ENCODE peak calls at places on chromosome 21, in nine cellular contexts. One of them, this sample, is unnamed.

GRCh38 chr21:38839683-38840286 is 34.1 kb downstream of the ETS2 start:
- DNase-seq in CD8-positive, alpha-beta memory T cell: no peak
- DNase-seq in fibroblast of mammary gland: peak
- DNase-seq in CD8-positive, alpha-beta T cell: no peak
- DNase-seq in colonic mucosa: peak
- DNase-seq in ovary: no peak
- DNase-seq in left ventricle myocardium inferior: no peak
- DNase-seq in lower leg skin: no peak
- DNase-seq in CD4-positive, CD25-positive, alpha-beta regulatory T cell: no peak
- DNase-seq in this sample: no peak

GRCh38 chr21:29475329-29475728 is 176.6 kb downstream of the BACH1 start:
- DNase-seq in CD8-positive, alpha-beta memory T cell: no peak
- DNase-seq in fibroblast of mammary gland: no peak
- DNase-seq in CD8-positive, alpha-beta T cell: no peak
- DNase-seq in colonic mucosa: no peak
- DNase-seq in ovary: no peak
- DNase-seq in left ventricle myocardium inferior: no peak
- DNase-seq in lower leg skin: no peak
- DNase-seq in CD4-positive, CD25-positive, alpha-beta regulatory T cell: no peak
- DNase-seq in this sample: no peak

GRCh38 chr21:38989745-38990423 is 184.2 kb downstream of the ETS2 start:
- DNase-seq in CD8-positive, alpha-beta memory T cell: no peak
- DNase-seq in fibroblast of mammary gland: peak
- DNase-seq in CD8-positive, alpha-beta T cell: no peak
- DNase-seq in colonic mucosa: no peak
- DNase-seq in ovary: peak
- DNase-seq in left ventricle myocardium inferior: no peak
- DNase-seq in lower leg skin: no peak
- DNase-seq in CD4-positive, CD25-positive, alpha-beta regulatory T cell: no peak
- DNase-seq in this sample: no peak

GRCh38 chr21:29892379-29892778 is 47.4 kb downstream of the GRIK1 start:
- DNase-seq in CD8-positive, alpha-beta memory T cell: no peak
- DNase-seq in fibroblast of mammary gland: no peak
- DNase-seq in CD8-positive, alpha-beta T cell: no peak
- DNase-seq in colonic mucosa: no peak
- DNase-seq in ovary: no peak
- DNase-seq in left ventricle myocardium inferior: no peak
- DNase-seq in lower leg skin: no peak
- DNase-seq in CD4-positive, CD25-positive, alpha-beta regulatory T cell: no peak
- DNase-seq in this sample: no peak

GRCh38 chr21:28436286-28436932 is 556.3 kb downstream of the LTN1 start:
- DNase-seq in CD8-positive, alpha-beta memory T cell: no peak
- DNase-seq in fibroblast of mammary gland: peak
- DNase-seq in CD8-positive, alpha-beta T cell: no peak
- DNase-seq in colonic mucosa: no peak
- DNase-seq in ovary: no peak
- DNase-seq in left ventricle myocardium inferior: no peak
- DNase-seq in lower leg skin: no peak
- DNase-seq in CD4-positive, CD25-positive, alpha-beta regulatory T cell: no peak
- DNase-seq in this sample: no peak

GRCh38 chr21:20537162-20537561 is 461.0 kb upstream of the NCAM2 start:
- DNase-seq in CD8-positive, alpha-beta memory T cell: no peak
- DNase-seq in fibroblast of mammary gland: no peak
- DNase-seq in CD8-positive, alpha-beta T cell: no peak
- DNase-seq in colonic mucosa: no peak
- DNase-seq in ovary: no peak
- DNase-seq in left ventricle myocardium inferior: no peak
- DNase-seq in lower leg skin: no peak
- DNase-seq in CD4-positive, CD25-positive, alpha-beta regulatory T cell: no peak
- DNase-seq in this sample: no peak

GRCh38 chr21:43797925-43798715 is 8.7 kb downstream of the RRP1 start:
- DNase-seq in CD8-positive, alpha-beta memory T cell: no peak
- DNase-seq in fibroblast of mammary gland: peak
- DNase-seq in CD8-positive, alpha-beta T cell: no peak
- DNase-seq in colonic mucosa: no peak
- DNase-seq in ovary: no peak
- DNase-seq in left ventricle myocardium inferior: no peak
- DNase-seq in lower leg skin: no peak
- DNase-seq in CD4-positive, CD25-positive, alpha-beta regulatory T cell: no peak
- DNase-seq in this sample: no peak

GRCh38 chr21:31203371-31204054 is 140.5 kb downstream of the TIAM1 start:
- DNase-seq in CD8-positive, alpha-beta memory T cell: no peak
- DNase-seq in fibroblast of mammary gland: peak
- DNase-seq in CD8-positive, alpha-beta T cell: no peak
- DNase-seq in colonic mucosa: no peak
- DNase-seq in ovary: no peak
- DNase-seq in left ventricle myocardium inferior: no peak
- DNase-seq in lower leg skin: no peak
- DNase-seq in CD4-positive, CD25-positive, alpha-beta regulatory T cell: no peak
- DNase-seq in this sample: no peak

DNA sequence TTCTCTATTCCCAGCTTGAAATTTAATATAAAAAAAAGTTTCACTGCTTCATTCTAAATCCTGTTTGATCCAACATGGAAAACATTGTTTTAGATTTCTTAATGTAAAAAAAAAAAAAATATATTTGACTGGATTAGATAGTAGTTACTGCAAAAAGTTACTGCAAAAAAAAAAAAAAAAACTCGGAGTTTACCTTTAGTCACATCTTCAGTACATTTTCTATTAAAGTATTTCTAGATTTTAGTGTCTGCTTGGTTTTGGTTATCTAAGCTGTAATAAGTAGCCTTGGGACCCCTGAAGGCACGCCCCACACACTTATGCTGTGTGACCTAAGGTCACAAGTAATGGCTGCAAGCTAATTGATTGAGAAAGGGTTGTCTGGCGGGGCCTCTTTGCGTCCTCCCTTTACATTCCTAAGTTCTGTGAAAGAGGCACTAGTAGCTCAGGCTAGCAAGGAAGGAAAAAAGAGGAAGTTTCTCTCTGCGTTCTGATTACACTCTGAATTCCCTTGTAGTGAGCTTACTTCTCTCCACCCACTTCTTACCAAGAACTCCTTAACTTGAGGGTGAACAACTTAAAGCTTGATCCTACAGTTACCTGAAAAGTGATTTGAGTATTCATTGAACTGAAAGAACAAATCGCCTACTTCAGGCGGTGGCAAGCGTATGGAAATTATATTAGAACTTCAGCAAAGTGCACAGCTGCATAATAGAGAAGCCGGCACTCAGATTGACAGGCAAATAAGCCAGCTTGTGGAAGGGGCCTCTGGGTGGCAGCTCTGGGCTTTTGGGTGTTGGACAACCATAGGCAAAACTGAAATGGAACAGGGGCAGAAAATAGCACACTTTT is 464.2 kb downstream of the USP25 start:
- DNase-seq in CD8-positive, alpha-beta memory T cell: no peak
- DNase-seq in fibroblast of mammary gland: peak
- DNase-seq in CD8-positive, alpha-beta T cell: no peak
- DNase-seq in colonic mucosa: peak
- DNase-seq in ovary: peak
- DNase-seq in left ventricle myocardium inferior: peak
- DNase-seq in lower leg skin: peak
- DNase-seq in CD4-positive, CD25-positive, alpha-beta regulatory T cell: no peak
- DNase-seq in this sample: no peak
- H3K4me3 ChIP-seq in CD8-positive, alpha-beta memory T cell: no peak
- H3K4me3 ChIP-seq in fibroblast of mammary gland: peak
- H3K4me3 ChIP-seq in CD8-positive, alpha-beta T cell: no peak
- H3K4me3 ChIP-seq in colonic mucosa: no peak
- H3K4me3 ChIP-seq in ovary: peak
- H3K4me3 ChIP-seq in left ventricle myocardium inferior: peak
- H3K4me3 ChIP-seq in lower leg skin: no peak
- H3K4me3 ChIP-seq in CD4-positive, CD25-positive, alpha-beta regulatory T cell: no peak
- H3K4me3 ChIP-seq in this sample: no peak

GRCh38 chr21:44925027-44925755 is 4.5 kb upstream of the ITGB2 start:
- DNase-seq in CD8-positive, alpha-beta memory T cell: no peak
- DNase-seq in fibroblast of mammary gland: peak
- DNase-seq in CD8-positive, alpha-beta T cell: peak
- DNase-seq in colonic mucosa: no peak
- DNase-seq in ovary: no peak
- DNase-seq in left ventricle myocardium inferior: no peak
- DNase-seq in lower leg skin: no peak
- DNase-seq in CD4-positive, CD25-positive, alpha-beta regulatory T cell: no peak
- DNase-seq in this sample: no peak
- H3K4me3 ChIP-seq in CD8-positive, alpha-beta memory T cell: peak
- H3K4me3 ChIP-seq in fibroblast of mammary gland: no peak
- H3K4me3 ChIP-seq in CD8-positive, alpha-beta T cell: peak
- H3K4me3 ChIP-seq in colonic mucosa: no peak
- H3K4me3 ChIP-seq in ovary: no peak
- H3K4me3 ChIP-seq in left ventricle myocardium inferior: no peak
- H3K4me3 ChIP-seq in lower leg skin: no peak
- H3K4me3 ChIP-seq in CD4-positive, CD25-positive, alpha-beta regulatory T cell: peak
- H3K4me3 ChIP-seq in this sample: no peak

GRCh38 chr21:37408464-37409193 is 42.1 kb downstream of the DYRK1A start:
- DNase-seq in CD8-positive, alpha-beta memory T cell: no peak
- DNase-seq in fibroblast of mammary gland: no peak
- DNase-seq in CD8-positive, alpha-beta T cell: no peak
- DNase-seq in colonic mucosa: no peak
- DNase-seq in ovary: no peak
- DNase-seq in left ventricle myocardium inferior: no peak
- DNase-seq in lower leg skin: no peak
- DNase-seq in CD4-positive, CD25-positive, alpha-beta regulatory T cell: no peak
- DNase-seq in this sample: no peak

GRCh38 chr21:37405629-37406028 is 39.1 kb downstream of the DYRK1A start:
- DNase-seq in CD8-positive, alpha-beta memory T cell: no peak
- DNase-seq in fibroblast of mammary gland: no peak
- DNase-seq in CD8-positive, alpha-beta T cell: no peak
- DNase-seq in colonic mucosa: no peak
- DNase-seq in ovary: no peak
- DNase-seq in left ventricle myocardium inferior: no peak
- DNase-seq in lower leg skin: no peak
- DNase-seq in CD4-positive, CD25-positive, alpha-beta regulatory T cell: no peak
- DNase-seq in this sample: no peak

GRCh38 chr21:37412603-37413360 is 46.2 kb downstream of the DYRK1A start:
- DNase-seq in CD8-positive, alpha-beta memory T cell: no peak
- DNase-seq in fibroblast of mammary gland: peak
- DNase-seq in CD8-positive, alpha-beta T cell: no peak
- DNase-seq in colonic mucosa: no peak
- DNase-seq in ovary: no peak
- DNase-seq in left ventricle myocardium inferior: no peak
- DNase-seq in lower leg skin: no peak
- DNase-seq in CD4-positive, CD25-positive, alpha-beta regulatory T cell: no peak
- DNase-seq in this sample: no peak

GRCh38 chr21:37410639-37411038 is 44.1 kb downstream of the DYRK1A start:
- DNase-seq in CD8-positive, alpha-beta memory T cell: no peak
- DNase-seq in fibroblast of mammary gland: no peak
- DNase-seq in CD8-positive, alpha-beta T cell: no peak
- DNase-seq in colonic mucosa: no peak
- DNase-seq in ovary: no peak
- DNase-seq in left ventricle myocardium inferior: no peak
- DNase-seq in lower leg skin: no peak
- DNase-seq in CD4-positive, CD25-positive, alpha-beta regulatory T cell: no peak
- DNase-seq in this sample: no peak

GRCh38 chr21:37407719-37408455 is 41.3 kb downstream of the DYRK1A start:
- DNase-seq in CD8-positive, alpha-beta memory T cell: no peak
- DNase-seq in fibroblast of mammary gland: peak
- DNase-seq in CD8-positive, alpha-beta T cell: no peak
- DNase-seq in colonic mucosa: no peak
- DNase-seq in ovary: no peak
- DNase-seq in left ventricle myocardium inferior: no peak
- DNase-seq in lower leg skin: no peak
- DNase-seq in CD4-positive, CD25-positive, alpha-beta regulatory T cell: no peak
- DNase-seq in this sample: no peak
- H3K4me3 ChIP-seq in CD8-positive, alpha-beta memory T cell: no peak
- H3K4me3 ChIP-seq in fibroblast of mammary gland: no peak
- H3K4me3 ChIP-seq in CD8-positive, alpha-beta T cell: no peak
- H3K4me3 ChIP-seq in colonic mucosa: no peak
- H3K4me3 ChIP-seq in ovary: no peak
- H3K4me3 ChIP-seq in left ventricle myocardium inferior: no peak
- H3K4me3 ChIP-seq in lower leg skin: no peak
- H3K4me3 ChIP-seq in CD4-positive, CD25-positive, alpha-beta regulatory T cell: peak
- H3K4me3 ChIP-seq in this sample: no peak

GRCh38 chr21:35026617-35027557 is 22.2 kb downstream of the RUNX1 start:
- DNase-seq in CD8-positive, alpha-beta memory T cell: peak
- DNase-seq in fibroblast of mammary gland: no peak
- DNase-seq in CD8-positive, alpha-beta T cell: peak
- DNase-seq in colonic mucosa: peak
- DNase-seq in ovary: peak
- DNase-seq in left ventricle myocardium inferior: peak
- DNase-seq in lower leg skin: peak
- DNase-seq in CD4-positive, CD25-positive, alpha-beta regulatory T cell: peak
- DNase-seq in this sample: peak
- H3K4me3 ChIP-seq in CD8-positive, alpha-beta memory T cell: peak
- H3K4me3 ChIP-seq in fibroblast of mammary gland: no peak
- H3K4me3 ChIP-seq in CD8-positive, alpha-beta T cell: peak
- H3K4me3 ChIP-seq in colonic mucosa: peak
- H3K4me3 ChIP-seq in ovary: no peak
- H3K4me3 ChIP-seq in left ventricle myocardium inferior: peak
- H3K4me3 ChIP-seq in lower leg skin: no peak
- H3K4me3 ChIP-seq in CD4-positive, CD25-positive, alpha-beta regulatory T cell: peak
- H3K4me3 ChIP-seq in this sample: peak

GRCh38 chr21:26637346-26637745 is 64.3 kb upstream of the CYYR1 start:
- DNase-seq in CD8-positive, alpha-beta memory T cell: no peak
- DNase-seq in fibroblast of mammary gland: no peak
- DNase-seq in CD8-positive, alpha-beta T cell: no peak
- DNase-seq in colonic mucosa: no peak
- DNase-seq in ovary: no peak
- DNase-seq in left ventricle myocardium inferior: no peak
- DNase-seq in lower leg skin: no peak
- DNase-seq in CD4-positive, CD25-positive, alpha-beta regulatory T cell: no peak
- DNase-seq in this sample: no peak

GRCh38 chr21:26632691-26633090 is 59.6 kb upstream of the CYYR1 start:
- DNase-seq in CD8-positive, alpha-beta memory T cell: no peak
- DNase-seq in fibroblast of mammary gland: no peak
- DNase-seq in CD8-positive, alpha-beta T cell: no peak
- DNase-seq in colonic mucosa: no peak
- DNase-seq in ovary: no peak
- DNase-seq in left ventricle myocardium inferior: no peak
- DNase-seq in lower leg skin: no peak
- DNase-seq in CD4-positive, CD25-positive, alpha-beta regulatory T cell: no peak
- DNase-seq in this sample: no peak
- H3K4me3 ChIP-seq in CD8-positive, alpha-beta memory T cell: no peak
- H3K4me3 ChIP-seq in fibroblast of mammary gland: no peak
- H3K4me3 ChIP-seq in CD8-positive, alpha-beta T cell: no peak
- H3K4me3 ChIP-seq in colonic mucosa: no peak
- H3K4me3 ChIP-seq in ovary: no peak
- H3K4me3 ChIP-seq in left ventricle myocardium inferior: no peak
- H3K4me3 ChIP-seq in lower leg skin: no peak
- H3K4me3 ChIP-seq in CD4-positive, CD25-positive, alpha-beta regulatory T cell: no peak
- H3K4me3 ChIP-seq in this sample: no peak